ENCODE peak calls at places on chromosomes 3 and 15, in seven cellular contexts. G is mesendoderm; A is aorta; V is hepatocyte; Q is fibroblast of lung; Y is naive thymus-derived CD4-positive, alpha-beta T cell; M is AG09309. R is an unnamed sample.

GRCh38 chr15:35519536-35520149 is 26.3 kb downstream of the DPH6 start:
- DNase-seq in Q (peak), A (no peak), V (peak), G (peak), Y (peak), M (no peak), R (no peak)

GRCh38 chr3:184808021-184808420 is 3.9 kb upstream of the VPS8 start:
- DNase-seq in A (no peak), M (no peak), Q (no peak), Y (no peak), G (peak), V (peak), R (no peak)

GRCh38 chr15:74010929-74011540 is 16.5 kb downstream of the PML start:
- DNase-seq in V (peak), Q (peak), Y (no peak), M (no peak), A (no peak), G (no peak), R (no peak)

GRCh38 chr15:88202231-88202630 is 54.3 kb downstream of the NTRK3 start:
- DNase-seq in Y (no peak), Q (peak), M (no peak), V (no peak), G (no peak), A (peak), R (no peak)

GRCh38 chr15:94205366-94205765 is 26.0 kb upstream of the MCTP2 start:
- DNase-seq in V (no peak), G (no peak), Q (peak), A (no peak), Y (no peak), M (peak), R (no peak)

GRCh38 chr3:115165266-115165665 is 18.2 kb upstream of the ZBTB20 start:
- DNase-seq in Q (no peak), Y (peak), M (no peak), A (no peak), V (no peak), G (no peak), R (no peak)

GRCh38 chr3:8625991-8626390 is 18.6 kb downstream of the SSUH2 start:
- DNase-seq in M (no peak), G (peak), Y (no peak), Q (peak), V (no peak), A (no peak), R (no peak)

GRCh38 chr15:30921781-30922371 is 18.2 kb downstream of the FAN1 start:
- DNase-seq in A (no peak), Q (peak), M (no peak), Y (no peak), V (no peak), G (no peak), R (no peak)

GRCh38 chr3:112170046-112170445 is 37.0 kb upstream of the GCSAM start:
- DNase-seq in M (no peak), Y (no peak), V (no peak), G (no peak), Q (no peak), A (no peak), R (no peak)

GRCh38 chr15:69718916-69719315 is 266.3 kb downstream of the RPLP1 start:
- DNase-seq in A (peak), M (no peak), V (no peak), Y (no peak), Q (no peak), G (no peak), R (no peak)

GRCh38 chr15:66934315-66934930 is 131.0 kb upstream of the SMAD3 start:
- DNase-seq in V (no peak), A (no peak), M (no peak), G (no peak), Y (no peak), Q (no peak), R (no peak)

GRCh38 chr3:52439426-52440248 is 5.3 kb downstream of the SEMA3G start:
- DNase-seq in M (no peak), Y (no peak), Q (no peak), V (peak), A (peak), G (no peak), R (no peak)

GRCh38 chr3:33099109-33099645 is 2.2 kb upstream of the GLB1 start:
- DNase-seq in A (no peak), Y (no peak), Q (no peak), M (no peak), V (no peak), G (no peak), R (no peak)

GRCh38 chr3:66709464-66710058 is 208.7 kb upstream of the LRIG1 start:
- DNase-seq in G (no peak), A (no peak), Y (no peak), M (no peak), Q (no peak), V (no peak), R (no peak)

GRCh38 chr3:71851878-71852277 is 66.9 kb upstream of the PROK2 start:
- DNase-seq in M (no peak), G (no peak), A (no peak), Q (no peak), V (no peak), Y (no peak), R (no peak)

GRCh38 chr3:115704661-115705338 is 81.5 kb downstream of the GAP43 start:
- DNase-seq in Q (peak), V (no peak), M (no peak), A (no peak), G (no peak), Y (no peak), R (no peak)

GRCh38 chr3:108669211-108669610 is 79.7 kb downstream of the DZIP3 start:
- DNase-seq in Y (no peak), M (no peak), A (no peak), V (no peak), G (no peak), Q (no peak), R (no peak)

GRCh38 chr15:69457304-69458280 is 5.0 kb downstream of the RPLP1 start:
- DNase-seq in Y (no peak), M (no peak), G (peak), A (no peak), Q (no peak), V (no peak), R (no peak)

GRCh38 chr3:64930891-64931290 is 243.1 kb upstream of the ADAMTS9 start:
- DNase-seq in Q (no peak), M (no peak), Y (no peak), G (no peak), A (no peak), V (no peak), R (no peak)

GRCh38 chr3:134357914-134358811 is 16.1 kb downstream of the AMOTL2 start:
- DNase-seq in G (peak), A (peak), Y (no peak), V (peak), Q (peak), M (peak), R (no peak)

GRCh38 chr15:57509121-57509520 is 82.6 kb upstream of the MYZAP start:
- DNase-seq in Y (no peak), G (peak), M (no peak), Q (no peak), V (no peak), A (no peak), R (no peak)

GRCh38 chr3:175416600-175416999 is 557.5 kb downstream of the NAALADL2 start:
- DNase-seq in M (no peak), V (no peak), Q (no peak), Y (no peak), G (no peak), A (no peak), R (no peak)

GRCh38 chr3:124982855-124983254 is 48.3 kb upstream of the MUC13 start:
- DNase-seq in V (no peak), Q (no peak), G (no peak), A (no peak), Y (no peak), M (no peak), R (no peak)

GRCh38 chr3:170992854-170993253 is 33.7 kb downstream of the SLC2A2 start:
- DNase-seq in A (no peak), V (no peak), M (no peak), Q (peak), Y (no peak), G (no peak), R (no peak)

GRCh38 chr3:169528289-169528688 is 135.2 kb downstream of the MECOM start:
- DNase-seq in Q (peak), Y (no peak), A (no peak), V (no peak), G (no peak), M (no peak), R (no peak)
- H3K4me3 ChIP-seq in Q (no peak), Y (no peak), A (no peak), V (no peak), G (no peak), M (no peak), R (no peak)

DNA sequence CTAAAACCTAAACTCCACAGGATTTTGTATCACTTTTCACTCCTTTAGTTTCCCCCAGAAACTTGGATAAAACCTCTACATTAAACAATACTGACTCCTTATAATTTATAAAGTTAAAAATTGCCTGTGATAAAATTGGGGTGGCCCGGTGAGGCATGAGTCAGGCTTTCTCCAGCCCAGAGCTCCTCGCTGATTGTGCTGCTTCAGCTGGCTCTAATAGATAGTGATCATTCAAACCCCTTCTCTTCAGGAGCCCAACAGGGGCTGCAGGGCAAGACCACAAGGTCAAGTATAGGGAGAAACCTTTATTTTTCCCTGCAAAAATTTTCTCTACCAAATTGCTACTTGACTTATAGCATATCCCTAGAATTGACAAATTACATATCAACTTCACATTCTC is 308.2 kb downstream of the PLCL2 start:
- DNase-seq in Q (no peak), V (no peak), Y (no peak), M (no peak), A (no peak), G (no peak), R (no peak)
- H3K4me3 ChIP-seq in Q (no peak), V (no peak), Y (no peak), M (no peak), A (no peak), G (no peak), R (no peak)

GRCh38 chr3:120450914-120451669 is at the start of gene FSTL1:
- DNase-seq in Y (no peak), V (peak), Q (peak), G (peak), M (no peak), A (peak), R (no peak)
- H3K4me3 ChIP-seq in Y (no peak), V (peak), Q (peak), G (peak), M (peak), A (peak), R (peak)

GRCh38 chr3:181719298-181719859 is 7.7 kb downstream of the SOX2 start:
- DNase-seq in G (no peak), M (no peak), A (no peak), V (no peak), Y (no peak), Q (peak), R (no peak)

GRCh38 chr3:181718416-181718815 is 6.7 kb downstream of the SOX2 start:
- DNase-seq in V (no peak), M (no peak), Q (no peak), G (no peak), A (no peak), Y (no peak), R (no peak)

GRCh38 chr3:181716916-181717315 is 5.2 kb downstream of the SOX2 start:
- DNase-seq in M (no peak), Q (peak), A (no peak), V (no peak), G (no peak), Y (no peak), R (no peak)

GRCh38 chr3:181715601-181716340 is 4.0 kb downstream of the SOX2 start:
- DNase-seq in V (no peak), A (no peak), Q (peak), M (no peak), G (peak), Y (no peak), R (no peak)

DNA sequence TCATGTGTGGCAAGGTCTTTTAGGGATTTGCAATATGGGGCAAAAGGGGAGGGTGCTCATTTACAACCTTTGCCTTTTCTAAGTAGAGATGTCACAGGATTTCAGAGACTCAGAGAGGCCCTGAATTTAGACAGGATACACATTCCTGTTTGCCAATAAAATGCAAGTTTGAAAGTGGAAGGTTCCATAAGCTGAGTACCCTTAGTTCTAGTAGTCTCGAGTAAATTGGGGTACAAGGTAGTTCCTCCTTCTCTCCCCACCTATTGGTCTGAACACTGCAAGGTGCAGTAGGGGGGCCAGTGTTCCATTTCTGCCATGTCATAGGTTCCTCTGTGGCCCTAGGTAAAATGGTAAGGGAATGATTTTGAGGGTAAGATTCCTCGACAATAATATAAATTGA is 5.8 kb downstream of the SOX2 start:
- DNase-seq in Y (no peak), A (no peak), V (no peak), Q (no peak), M (no peak), G (no peak), R (no peak)
- H3K4me3 ChIP-seq in Y (no peak), A (no peak), V (no peak), Q (no peak), M (no peak), G (no peak), R (no peak)

GRCh38 chr3:150972379-150972985 is at the start of gene CLRN1:
- DNase-seq in G (peak), A (no peak), Y (no peak), V (peak), M (no peak), Q (peak), R (no peak)
- H3K4me3 ChIP-seq in G (no peak), A (no peak), Y (no peak), V (no peak), M (no peak), Q (no peak), R (no peak)

DNA sequence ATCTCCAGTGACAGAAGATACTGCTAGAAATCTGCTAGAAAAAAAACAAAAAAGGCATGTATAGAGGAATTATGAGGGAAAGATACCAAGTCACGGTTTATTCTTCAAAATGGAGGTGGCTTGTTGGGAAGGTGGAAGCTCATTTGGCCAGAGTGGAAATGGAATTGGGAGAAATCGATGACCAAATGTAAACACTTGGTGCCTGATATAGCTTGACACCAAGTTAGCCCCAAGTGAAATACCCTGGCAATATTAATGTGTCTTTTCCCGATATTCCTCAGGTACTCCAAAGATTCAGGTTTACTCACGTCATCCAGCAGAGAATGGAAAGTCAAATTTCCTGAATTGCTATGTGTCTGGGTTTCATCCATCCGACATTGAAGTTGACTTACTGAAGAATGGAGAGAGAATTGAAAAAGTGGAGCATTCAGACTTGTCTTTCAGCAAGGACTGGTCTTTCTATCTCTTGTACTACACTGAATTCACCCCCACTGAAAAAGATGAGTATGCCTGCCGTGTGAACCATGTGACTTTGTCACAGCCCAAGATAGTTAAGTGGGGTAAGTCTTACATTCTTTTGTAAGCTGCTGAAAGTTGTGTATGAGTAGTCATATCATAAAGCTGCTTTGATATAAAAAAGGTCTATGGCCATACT is 4.0 kb downstream of the B2M start:
- DNase-seq in G (no peak), M (no peak), Q (no peak), V (no peak), Y (no peak), A (no peak), R (no peak)
- H3K4me3 ChIP-seq in G (no peak), M (no peak), Q (no peak), V (no peak), Y (peak), A (no peak), R (peak)

GRCh38 chr3:50164056-50164455 is 8.9 kb downstream of the SEMA3F start:
- DNase-seq in G (no peak), M (peak), Y (no peak), V (peak), A (peak), Q (peak), R (no peak)
- H3K4me3 ChIP-seq in G (no peak), M (no peak), Y (no peak), V (no peak), A (no peak), Q (no peak), R (no peak)

GRCh38 chr3:150765949-150766720 is 3.2 kb upstream of the SIAH2 start:
- DNase-seq in Y (no peak), A (no peak), V (no peak), M (peak), Q (peak), G (peak), R (peak)
- H3K4me3 ChIP-seq in Y (no peak), A (no peak), V (no peak), M (no peak), Q (no peak), G (no peak), R (peak)

GRCh38 chr3:172525116-172525613 is 1.9 kb upstream of the TNFSF10 start:
- DNase-seq in G (no peak), Y (no peak), V (no peak), M (no peak), Q (no peak), A (no peak), R (no peak)

GRCh38 chr3:172520332-172520831 is 2.8 kb downstream of the TNFSF10 start:
- DNase-seq in M (peak), Y (no peak), V (no peak), G (no peak), A (no peak), Q (peak), R (no peak)

GRCh38 chr3:172519740-172520139 is 3.5 kb downstream of the TNFSF10 start:
- DNase-seq in Y (no peak), V (no peak), A (no peak), G (no peak), Q (no peak), M (no peak), R (no peak)

GRCh38 chr3:172524611-172525010 is 1.4 kb upstream of the TNFSF10 start:
- DNase-seq in V (no peak), G (no peak), A (no peak), Y (no peak), Q (peak), M (no peak), R (no peak)

GRCh38 chr3:172522871-172523818 is at the start of gene TNFSF10:
- DNase-seq in A (peak), V (peak), Q (peak), Y (peak), M (no peak), G (no peak), R (peak)
- H3K4me3 ChIP-seq in A (no peak), V (peak), Q (peak), Y (peak), M (no peak), G (no peak), R (peak)